ENCODE peak calls at places on chromosomes 13 and 19, in ten cellular contexts. P, G, E, R, F, M, Q, V, D and K are unnamed samples.

GRCh38 chr19:19468424-19469050 is 46.8 kb downstream of the TSSK6 start:
- DNase-seq in G (no peak), D (no peak), Q (peak; percentile 46), F (no peak), R (no peak), M (no peak), P (no peak), V (no peak), E (no peak), K (no peak)

GRCh38 chr19:35437152-35437951 is 10.7 kb upstream of the FFAR2 start:
- DNase-seq in D (no peak), Q (no peak), G (no peak), R (no peak), M (no peak), F (no peak), P (peak; percentile 64), E (no peak), V (no peak), K (no peak)

GRCh38 chr19:15181394-15181793 is 19.4 kb downstream of the NOTCH3 start:
- DNase-seq in D (no peak), E (no peak), Q (no peak), G (no peak), F (no peak), M (no peak), V (no peak), R (no peak), P (no peak), K (no peak)

GRCh38 chr13:88000239-88000638 is 329.1 kb downstream of the SLITRK5 start:
- DNase-seq in M (no peak), Q (no peak), F (no peak), E (no peak), P (no peak), D (no peak), G (no peak), R (no peak), V (no peak), K (no peak)

GRCh38 chr13:30334663-30335386 is 27.5 kb upstream of the KATNAL1 start:
- DNase-seq in Q (peak; percentile 38), G (no peak), D (no peak), R (no peak), P (no peak), F (no peak), V (no peak), M (peak; percentile 37), E (no peak), K (no peak)

GRCh38 chr13:95182570-95183285 is 118.5 kb downstream of the ABCC4 start:
- DNase-seq in M (no peak), E (no peak), G (no peak), F (no peak), V (no peak), D (no peak), Q (no peak), P (no peak), R (no peak), K (no peak)

GRCh38 chr19:42466521-42467436 is 24.0 kb upstream of the CXCL17 start:
- DNase-seq in V (no peak), E (no peak), F (no peak), M (no peak), Q (no peak), D (no peak), R (no peak), P (no peak), G (no peak), K (no peak)

GRCh38 chr19:35533822-35534521 is 716 bp downstream of the GAPDHS start:
- DNase-seq in F (peak; percentile 16), E (no peak), D (no peak), M (no peak), R (no peak), Q (no peak), V (no peak), G (peak; percentile 68), P (peak; percentile 49), K (no peak)

GRCh38 chr13:46675016-46675415 is 121.9 kb downstream of the ESD start:
- DNase-seq in F (no peak), V (no peak), R (no peak), E (no peak), Q (no peak), P (no peak), G (no peak), M (no peak), D (no peak), K (no peak)

GRCh38 chr13:66001136-66001535 is 1229.0 kb downstream of the PCDH9 start:
- DNase-seq in V (no peak), Q (no peak), G (no peak), F (no peak), D (no peak), R (no peak), M (no peak), E (no peak), P (no peak), K (no peak)

GRCh38 chr19:52992109-52993004 is 21.4 kb upstream of the ERVV-1 start:
- DNase-seq in G (no peak), P (peak; percentile 37), E (peak; percentile 74), M (peak; percentile 46), V (peak; percentile 39), D (no peak), Q (peak; percentile 42), R (no peak), F (no peak), K (no peak)

GRCh38 chr19:39237200-39238184 is 7.3 kb downstream of the IFNL3 start:
- DNase-seq in F (no peak), R (no peak), Q (no peak), V (no peak), D (peak; percentile 45), G (peak; percentile 89), P (peak; percentile 74), M (peak; percentile 73), E (no peak), K (no peak)
- TF ChIP-seq EP300 in F (no peak), R (no peak), Q (no peak), V (no peak), D (no peak), G (no peak), P (no peak), M (no peak), E (no peak), K (no peak)

GRCh38 chr19:46839752-46840151 is 10.9 kb downstream of the AP2S1 start:
- DNase-seq in E (no peak), F (no peak), G (no peak), V (no peak), M (no peak), R (no peak), Q (peak; percentile 6), D (no peak), P (peak; percentile 77), K (no peak)

GRCh38 chr19:46841458-46842083 is 9.1 kb downstream of the AP2S1 start:
- DNase-seq in P (peak; percentile 39), R (no peak), D (no peak), G (no peak), V (no peak), Q (no peak), F (peak; percentile 49), M (no peak), E (no peak), K (no peak)

GRCh38 chr19:46840157-46840942 is 10.3 kb downstream of the AP2S1 start:
- DNase-seq in R (no peak), G (peak; percentile 55), V (peak; percentile 51), P (peak; percentile 51), M (peak; percentile 60), Q (peak; percentile 83), D (no peak), E (peak; percentile 77), F (peak; percentile 28), K (no peak)

GRCh38 chr19:46834984-46835383 is 15.7 kb downstream of the AP2S1 start:
- DNase-seq in M (no peak), V (no peak), P (no peak), Q (no peak), R (no peak), F (no peak), D (no peak), G (no peak), E (no peak), K (no peak)

GRCh38 chr19:46838160-46838559 is 12.5 kb downstream of the AP2S1 start:
- DNase-seq in Q (peak; percentile 1), R (no peak), G (no peak), M (no peak), F (no peak), V (no peak), D (no peak), P (no peak), E (no peak), K (no peak)
- H3K36me3 ChIP-seq in Q (peaks cover 14% of the 10 kb centered on the region), R (peaks cover 14% of the 10 kb centered on the region), G (peaks cover 33% of the 10 kb centered on the region), M (peaks cover 54% of the 10 kb centered on the region), F (no peaks in the 10 kb centered on the region), V (no peaks in the 10 kb centered on the region), D (peaks cover 10% of the 10 kb centered on the region), P (no peaks in the 10 kb centered on the region), E (peaks cover 45% of the 10 kb centered on the region), K (peaks cover 12% of the 10 kb centered on the region)

GRCh38 chr13:50594276-50594970 is 249.1 kb downstream of the DLEU7 start:
- DNase-seq in R (no peak), V (no peak), P (peak; percentile 40), F (no peak), M (no peak), G (no peak), E (no peak), D (peak; percentile 79), Q (peak; percentile 27), K (no peak)

GRCh38 chr13:50598338-50598737 is 245.2 kb downstream of the DLEU7 start:
- DNase-seq in V (no peak), Q (no peak), P (no peak), R (no peak), E (no peak), F (no peak), D (peak; percentile 47), M (no peak), G (no peak), K (no peak)

GRCh38 chr13:50596103-50596502 is 247.4 kb downstream of the DLEU7 start:
- DNase-seq in V (no peak), M (no peak), G (no peak), D (no peak), Q (peak; percentile 12), R (no peak), P (no peak), E (no peak), F (no peak), K (no peak)

GRCh38 chr13:50599046-50599445 is 244.4 kb downstream of the DLEU7 start:
- DNase-seq in F (no peak), R (no peak), E (no peak), P (no peak), G (no peak), M (no peak), D (no peak), Q (no peak), V (no peak), K (no peak)

GRCh38 chr13:50596776-50597203 is 246.7 kb downstream of the DLEU7 start:
- DNase-seq in V (no peak), P (no peak), D (no peak), F (no peak), M (no peak), Q (peak; percentile 61), E (no peak), R (no peak), G (no peak), K (no peak)
- H3K4me1 ChIP-seq in V (no peaks in the 10 kb centered on the region), P (no peaks in the 10 kb centered on the region), D (peaks cover 45% of the 10 kb centered on the region), F (no peaks in the 10 kb centered on the region), M (no peaks in the 10 kb centered on the region), Q (peaks cover 8% of the 10 kb centered on the region), E (no peaks in the 10 kb centered on the region), R (peaks cover 3% of the 10 kb centered on the region), G (no peaks in the 10 kb centered on the region), K (peaks cover 20% of the 10 kb centered on the region)

DNA sequence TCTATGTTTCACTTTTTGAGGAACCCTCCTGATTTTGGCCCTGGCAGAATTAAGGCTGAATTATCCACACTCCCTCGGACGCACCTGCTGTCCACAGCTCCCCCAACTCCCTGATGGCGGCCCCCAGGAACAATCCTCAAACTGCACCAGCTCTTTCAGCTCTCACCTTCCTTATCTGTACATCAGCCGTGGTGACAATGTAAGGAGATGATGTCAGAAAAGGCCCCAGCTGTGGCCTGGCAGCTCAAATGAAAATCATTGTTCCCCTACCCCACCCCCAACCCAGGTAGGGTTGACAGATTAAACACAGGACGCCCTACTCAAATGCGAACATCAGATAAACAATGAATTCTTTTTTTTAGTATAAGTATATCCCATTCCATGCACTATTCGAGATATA is 35.0 kb upstream of the KLF2 start:
- DNase-seq in G (no peak), P (no peak), F (no peak), E (no peak), R (no peak), Q (no peak), M (no peak), V (no peak), D (no peak), K (no peak)
- TF ChIP-seq EP300 in G (no peak), P (no peak), F (no peak), E (no peak), R (no peak), Q (no peak), M (no peak), V (no peak), D (no peak), K (no peak)